ENCODE peak calls at places on chromosomes 13 and 19, in eight cellular contexts. H, D, P, F, Q, R, G and M are unnamed samples.

GRCh38 chr13:61350351-61350750 is 65.3 kb downstream of the PCDH20 start:
- DNase-seq in H (no peak), D (no peak), P (no peak), F (no peak), Q (no peak), R (no peak), G (no peak), M (no peak)

GRCh38 chr13:37118002-37118401 is 12.5 kb upstream of the CSNK1A1L start:
- DNase-seq in H (peak; percentile 51), D (no peak), P (no peak), F (peak; percentile 60), Q (no peak), R (no peak), G (no peak), M (no peak)

GRCh38 chr13:110131424-110131823 is 175.5 kb downstream of the COL4A1 start:
- DNase-seq in H (no peak), D (no peak), P (no peak), F (no peak), Q (no peak), R (no peak), G (no peak), M (no peak)

GRCh38 chr13:39102981-39103490 is 64.8 kb downstream of the NHLRC3 start:
- DNase-seq in H (no peak), D (no peak), P (no peak), F (no peak), Q (no peak), R (no peak), G (peak; percentile 46), M (no peak)

GRCh38 chr13:39536906-39537305 is 66.1 kb downstream of the LHFPL6 start:
- DNase-seq in H (no peak), D (no peak), P (no peak), F (no peak), Q (no peak), R (no peak), G (no peak), M (no peak)

GRCh38 chr19:41324921-41325639 is 15.1 kb downstream of the CCDC97 start:
- DNase-seq in H (peak; percentile 77), D (no peak), P (no peak), F (peak; percentile 89), Q (peak; percentile 89), R (no peak), G (peak; percentile 92), M (no peak)

GRCh38 chr19:20273376-20273775 is 106.4 kb downstream of the ZNF486 start:
- DNase-seq in H (no peak), D (no peak), P (no peak), F (no peak), Q (no peak), R (no peak), G (no peak), M (no peak)

GRCh38 chr19:5666921-5667610 is 13.2 kb downstream of the MICOS13 start:
- DNase-seq in H (no peak), D (no peak), P (no peak), F (no peak), Q (no peak), R (no peak), G (no peak), M (no peak)

GRCh38 chr13:97223711-97224461 is 1.8 kb downstream of the MBNL2 start:
- DNase-seq in H (peak; percentile 29), D (no peak), P (no peak), F (peak; percentile 71), Q (peak; percentile 91), R (no peak), G (peak; percentile 83), M (peak; percentile 58)

GRCh38 chr19:37959665-37960114 is 52.7 kb downstream of the SIPA1L3 start:
- DNase-seq in H (no peak), D (no peak), P (no peak), F (no peak), Q (no peak), R (no peak), G (no peak), M (no peak)

GRCh38 chr13:27006519-27007161 is 165.0 kb downstream of the USP12 start:
- DNase-seq in H (no peak), D (no peak), P (peak; percentile 56), F (no peak), Q (no peak), R (no peak), G (no peak), M (no peak)

GRCh38 chr19:48121909-48122371 is 11.3 kb upstream of the PLA2G4C start:
- DNase-seq in H (no peak), D (no peak), P (no peak), F (no peak), Q (peak; percentile 99), R (peak; percentile 25), G (peak; percentile 53), M (no peak)

GRCh38 chr19:2446390-2446789 is 10.4 kb downstream of the LMNB2 start:
- DNase-seq in H (no peak), D (peak; percentile 20), P (no peak), F (no peak), Q (no peak), R (no peak), G (no peak), M (peak; percentile 94)